ENCODE peak calls at places on chromosomes 16 and 17, in eight cellular contexts. One of them, this sample, is unnamed.

GRCh38 chr17:21687136-21687953 is 5.0 kb upstream of the KCNJ18 start:
- DNase-seq in A673: no peak
- DNase-seq in CD4-positive, alpha-beta T cell: no peak
- DNase-seq in astrocyte: no peak
- DNase-seq in pancreas: no peak
- DNase-seq in GM20000: no peak
- DNase-seq in AG09309: no peak
- DNase-seq in AG09319: no peak
- DNase-seq in this sample: no peak

GRCh38 chr16:2486645-2487516 is 12.0 kb downstream of the TBC1D24 start:
- DNase-seq in CD4-positive, alpha-beta T cell: peak; percentile 75
- DNase-seq in astrocyte: no peak
- DNase-seq in pancreas: peak; percentile 56
- DNase-seq in A673: no peak
- DNase-seq in AG09319: no peak
- DNase-seq in AG09309: no peak
- DNase-seq in GM20000: peak; percentile 85
- DNase-seq in this sample: no peak

GRCh38 chr16:88356727-88357199 is 26.0 kb upstream of the ZNF469 start:
- DNase-seq in AG09309: no peak
- DNase-seq in A673: no peak
- DNase-seq in astrocyte: no peak
- DNase-seq in pancreas: no peak
- DNase-seq in AG09319: no peak
- DNase-seq in GM20000: no peak
- DNase-seq in CD4-positive, alpha-beta T cell: no peak
- DNase-seq in this sample: no peak

GRCh38 chr17:48047113-48047740 is 932 bp upstream of the NFE2L1 start:
- DNase-seq in CD4-positive, alpha-beta T cell: no peak
- DNase-seq in pancreas: no peak
- DNase-seq in A673: no peak
- DNase-seq in GM20000: no peak
- DNase-seq in astrocyte: no peak
- DNase-seq in AG09309: no peak
- DNase-seq in AG09319: no peak
- DNase-seq in this sample: no peak

GRCh38 chr17:39937462-39937861 is 9.9 kb downstream of the LRRC3C start:
- DNase-seq in AG09309: no peak
- DNase-seq in astrocyte: no peak
- DNase-seq in pancreas: no peak
- DNase-seq in GM20000: no peak
- DNase-seq in CD4-positive, alpha-beta T cell: no peak
- DNase-seq in A673: no peak
- DNase-seq in AG09319: no peak
- DNase-seq in this sample: no peak

GRCh38 chr17:51833045-51833444 is 325.5 kb downstream of the CA10 start:
- DNase-seq in GM20000: no peak
- DNase-seq in AG09319: no peak
- DNase-seq in pancreas: no peak
- DNase-seq in astrocyte: no peak
- DNase-seq in A673: no peak
- DNase-seq in CD4-positive, alpha-beta T cell: no peak
- DNase-seq in AG09309: no peak
- DNase-seq in this sample: no peak

GRCh38 chr17:37710344-37710886 is 34.4 kb downstream of the HNF1B start:
- DNase-seq in CD4-positive, alpha-beta T cell: no peak
- DNase-seq in GM20000: no peak
- DNase-seq in A673: peak; percentile 48
- DNase-seq in astrocyte: peak; percentile 64
- DNase-seq in pancreas: peak; percentile 100
- DNase-seq in AG09319: no peak
- DNase-seq in AG09309: no peak
- DNase-seq in this sample: no peak

GRCh38 chr17:73838815-73839214 is 194.6 kb upstream of the SDK2 start:
- DNase-seq in AG09319: no peak
- DNase-seq in A673: no peak
- DNase-seq in astrocyte: no peak
- DNase-seq in GM20000: no peak
- DNase-seq in pancreas: no peak
- DNase-seq in AG09309: no peak
- DNase-seq in CD4-positive, alpha-beta T cell: no peak
- DNase-seq in this sample: no peak

GRCh38 chr17:42642377-42642776 is 16.7 kb upstream of the TUBG2 start:
- DNase-seq in GM20000: no peak
- DNase-seq in pancreas: no peak
- DNase-seq in AG09309: no peak
- DNase-seq in A673: no peak
- DNase-seq in CD4-positive, alpha-beta T cell: no peak
- DNase-seq in astrocyte: no peak
- DNase-seq in AG09319: no peak
- DNase-seq in this sample: no peak

GRCh38 chr17:58329808-58330543 is 1.4 kb upstream of the TSPOAP1 start:
- DNase-seq in pancreas: no peak
- DNase-seq in AG09309: no peak
- DNase-seq in CD4-positive, alpha-beta T cell: no peak
- DNase-seq in astrocyte: no peak
- DNase-seq in A673: no peak
- DNase-seq in AG09319: no peak
- DNase-seq in GM20000: no peak
- DNase-seq in this sample: peak; percentile 93

GRCh38 chr17:48505788-48506187 is 25.0 kb downstream of the HOXB1 start:
- DNase-seq in A673: peak; percentile 55
- DNase-seq in astrocyte: peak; percentile 91
- DNase-seq in GM20000: peak; percentile 67
- DNase-seq in pancreas: no peak
- DNase-seq in CD4-positive, alpha-beta T cell: peak; percentile 32
- DNase-seq in AG09319: no peak
- DNase-seq in AG09309: peak; percentile 55
- DNase-seq in this sample: peak; percentile 77

GRCh38 chr17:76586741-76587487 is 1.3 kb upstream of the ST6GALNAC2 start:
- DNase-seq in A673: no peak
- DNase-seq in pancreas: no peak
- DNase-seq in CD4-positive, alpha-beta T cell: no peak
- DNase-seq in GM20000: no peak
- DNase-seq in AG09319: no peak
- DNase-seq in AG09309: no peak
- DNase-seq in astrocyte: no peak
- DNase-seq in this sample: no peak

GRCh38 chr17:77233635-77234334 is 93.0 kb downstream of the SEC14L1 start:
- DNase-seq in CD4-positive, alpha-beta T cell: no peak
- DNase-seq in pancreas: no peak
- DNase-seq in astrocyte: peak; percentile 88
- DNase-seq in AG09309: no peak
- DNase-seq in A673: peak; percentile 37
- DNase-seq in AG09319: no peak
- DNase-seq in GM20000: peak; percentile 77
- DNase-seq in this sample: peak; percentile 81

GRCh38 chr16:87828071-87828971 is 41.0 kb downstream of the SLC7A5 start:
- DNase-seq in AG09319: no peak
- DNase-seq in astrocyte: no peak
- DNase-seq in pancreas: peak; percentile 75
- DNase-seq in A673: no peak
- DNase-seq in GM20000: no peak
- DNase-seq in CD4-positive, alpha-beta T cell: no peak
- DNase-seq in AG09309: no peak
- DNase-seq in this sample: no peak

GRCh38 chr17:39979865-39980401 is 674 bp upstream of the PSMD3 start:
- DNase-seq in GM20000: peak; percentile 22
- DNase-seq in A673: peak; percentile 51
- DNase-seq in CD4-positive, alpha-beta T cell: no peak
- DNase-seq in pancreas: no peak
- DNase-seq in AG09309: no peak
- DNase-seq in AG09319: no peak
- DNase-seq in astrocyte: peak; percentile 43
- DNase-seq in this sample: no peak

GRCh38 chr17:79981661-79982101 is 54.0 kb downstream of the TBC1D16 start:
- DNase-seq in CD4-positive, alpha-beta T cell: no peak
- DNase-seq in pancreas: no peak
- DNase-seq in GM20000: no peak
- DNase-seq in AG09309: no peak
- DNase-seq in A673: no peak
- DNase-seq in AG09319: no peak
- DNase-seq in astrocyte: no peak
- DNase-seq in this sample: no peak

GRCh38 chr17:55585629-55586028 is 74.4 kb upstream of the SMIM36 start:
- DNase-seq in GM20000: no peak
- DNase-seq in astrocyte: no peak
- DNase-seq in AG09309: no peak
- DNase-seq in CD4-positive, alpha-beta T cell: no peak
- DNase-seq in pancreas: no peak
- DNase-seq in AG09319: no peak
- DNase-seq in A673: no peak
- DNase-seq in this sample: no peak

GRCh38 chr17:35243459-35244204 is 760 bp downstream of the SLFN5 start:
- DNase-seq in A673: peak; percentile 44
- DNase-seq in pancreas: peak; percentile 13
- DNase-seq in GM20000: peak; percentile 48
- DNase-seq in AG09309: peak; percentile 51
- DNase-seq in AG09319: no peak
- DNase-seq in astrocyte: peak; percentile 67
- DNase-seq in CD4-positive, alpha-beta T cell: peak; percentile 38
- DNase-seq in this sample: no peak

GRCh38 chr16:67177743-67178699 is 5.7 kb downstream of the MATCAP1 start:
- DNase-seq in AG09309: no peak
- DNase-seq in AG09319: no peak
- DNase-seq in astrocyte: no peak
- DNase-seq in A673: peak; percentile 68
- DNase-seq in GM20000: peak; percentile 71
- DNase-seq in CD4-positive, alpha-beta T cell: peak; percentile 46
- DNase-seq in pancreas: peak; percentile 92
- DNase-seq in this sample: no peak

GRCh38 chr16:15949210-15950166 is at the start of gene ABCC1:
- DNase-seq in A673: peak; percentile 53
- DNase-seq in AG09319: no peak
- DNase-seq in AG09309: no peak
- DNase-seq in CD4-positive, alpha-beta T cell: peak; percentile 39
- DNase-seq in pancreas: peak; percentile 30
- DNase-seq in astrocyte: no peak
- DNase-seq in GM20000: peak; percentile 95
- DNase-seq in this sample: no peak

DNA sequence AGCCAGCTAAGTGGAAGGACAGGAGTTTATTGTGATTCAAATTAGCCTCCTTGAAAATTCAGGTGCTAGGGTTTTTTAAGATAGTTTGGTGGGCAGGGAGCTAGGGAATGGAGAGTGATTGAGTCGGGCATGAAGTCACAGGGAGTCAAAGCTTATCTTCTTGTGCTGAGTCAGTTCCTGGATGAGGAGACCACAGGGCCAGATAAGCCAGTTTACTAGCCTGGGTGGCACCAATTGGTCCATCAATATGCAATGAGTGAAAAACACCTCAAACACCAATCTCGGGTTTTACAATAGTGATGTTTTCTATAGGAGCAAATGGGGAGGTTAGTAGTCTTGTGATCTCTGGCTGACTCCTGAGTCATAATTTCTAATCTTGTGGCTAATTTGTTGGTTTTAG is 165.1 kb downstream of the ABCC12 start:
- DNase-seq in CD4-positive, alpha-beta T cell: no peak
- DNase-seq in pancreas: no peak
- DNase-seq in AG09309: no peak
- DNase-seq in AG09319: no peak
- DNase-seq in GM20000: no peak
- DNase-seq in A673: no peak
- DNase-seq in astrocyte: no peak
- DNase-seq in this sample: no peak
- TF ChIP-seq CTCF in CD4-positive, alpha-beta T cell: no peak
- TF ChIP-seq CTCF in pancreas: no peak
- TF ChIP-seq CTCF in AG09309: no peak
- TF ChIP-seq CTCF in AG09319: no peak
- TF ChIP-seq CTCF in GM20000: no peak
- TF ChIP-seq CTCF in A673: no peak
- TF ChIP-seq CTCF in astrocyte: no peak
- TF ChIP-seq CTCF in this sample: no peak

DNA sequence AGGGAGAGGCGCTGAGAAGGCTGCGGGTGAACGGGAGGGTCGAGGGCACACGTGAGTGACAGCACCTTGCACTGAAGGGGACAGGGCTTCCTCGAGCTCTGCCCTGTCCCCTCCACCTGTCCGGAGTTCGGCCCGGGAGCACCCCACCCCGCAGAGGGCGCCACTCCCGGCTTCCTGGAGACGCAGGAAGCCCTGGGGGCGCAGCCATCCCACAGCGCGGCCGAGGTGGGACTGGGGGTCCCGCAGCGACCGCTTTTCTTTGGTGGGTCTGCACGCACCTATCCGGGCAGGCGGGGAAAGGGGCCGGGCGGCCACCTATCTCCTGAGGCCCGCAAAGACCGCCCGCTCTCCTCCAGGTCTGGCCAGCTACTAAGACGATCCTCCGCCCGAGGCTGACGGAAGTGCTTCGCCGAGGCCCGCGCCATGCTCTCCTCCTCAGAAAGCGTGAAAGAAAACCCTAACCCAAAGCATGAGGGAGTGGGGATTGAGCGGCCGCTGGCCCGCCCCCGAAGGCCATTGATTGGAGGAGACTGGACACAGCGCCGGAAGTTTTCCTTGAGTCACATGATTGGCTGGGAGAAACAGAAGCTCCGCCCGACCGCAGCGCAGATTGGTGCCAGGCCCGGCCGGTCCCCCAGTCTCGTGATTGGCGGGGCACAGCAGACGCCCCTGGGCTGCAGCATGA is 34.4 kb downstream of the DDX19A start:
- DNase-seq in A673: peak; percentile 99
- DNase-seq in CD4-positive, alpha-beta T cell: peak; percentile 91
- DNase-seq in AG09319: peak; percentile 89
- DNase-seq in astrocyte: peak; percentile 93
- DNase-seq in AG09309: peak; percentile 88
- DNase-seq in GM20000: peak; percentile 93
- DNase-seq in pancreas: peak; percentile 94
- DNase-seq in this sample: peak; percentile 93
- TF ChIP-seq CTCF in A673: peak; percentile 30
- TF ChIP-seq CTCF in CD4-positive, alpha-beta T cell: peak; percentile 38
- TF ChIP-seq CTCF in AG09319: peak; percentile 33
- TF ChIP-seq CTCF in astrocyte: no peak
- TF ChIP-seq CTCF in AG09309: peak; percentile 43
- TF ChIP-seq CTCF in GM20000: no peak
- TF ChIP-seq CTCF in pancreas: no peak
- TF ChIP-seq CTCF in this sample: peak; percentile 32

DNA sequence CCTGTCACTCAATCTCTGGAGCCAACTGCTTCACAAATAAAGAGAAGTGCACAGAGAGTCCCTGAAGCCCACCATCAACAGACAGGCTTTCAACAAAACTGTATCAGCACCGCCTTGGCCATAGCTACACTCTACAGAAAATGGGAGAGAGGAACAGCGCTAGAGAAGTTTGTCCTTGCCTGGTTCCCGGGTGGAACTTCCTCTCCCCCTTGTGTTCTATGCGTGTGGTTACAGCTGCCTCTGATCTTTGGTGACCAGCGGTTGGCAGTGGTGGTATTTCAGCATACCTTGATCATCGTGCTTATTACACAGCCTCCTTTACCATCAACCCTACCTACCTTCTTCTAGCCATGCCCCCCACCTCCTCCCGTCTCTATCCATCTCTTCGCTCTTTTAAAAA is 91.4 kb upstream of the CCL2 start:
- DNase-seq in A673: peak; percentile 1
- DNase-seq in GM20000: no peak
- DNase-seq in pancreas: no peak
- DNase-seq in astrocyte: peak; percentile 5
- DNase-seq in AG09309: no peak
- DNase-seq in AG09319: no peak
- DNase-seq in CD4-positive, alpha-beta T cell: no peak
- DNase-seq in this sample: no peak
- TF ChIP-seq CTCF in A673: peak; percentile 16
- TF ChIP-seq CTCF in GM20000: no peak
- TF ChIP-seq CTCF in pancreas: peak; percentile 10
- TF ChIP-seq CTCF in astrocyte: peak; percentile 36
- TF ChIP-seq CTCF in AG09309: peak; percentile 30
- TF ChIP-seq CTCF in AG09319: peak; percentile 52
- TF ChIP-seq CTCF in CD4-positive, alpha-beta T cell: no peak
- TF ChIP-seq CTCF in this sample: peak; percentile 41

GRCh38 chr17:64282753-64283080 is 19.7 kb upstream of the TEX2 start:
- DNase-seq in CD4-positive, alpha-beta T cell: no peak
- DNase-seq in pancreas: no peak
- DNase-seq in GM20000: no peak
- DNase-seq in AG09319: no peak
- DNase-seq in astrocyte: no peak
- DNase-seq in AG09309: no peak
- DNase-seq in A673: peak; percentile 17
- DNase-seq in this sample: no peak
- TF ChIP-seq CTCF in CD4-positive, alpha-beta T cell: no peak
- TF ChIP-seq CTCF in pancreas: no peak
- TF ChIP-seq CTCF in GM20000: no peak
- TF ChIP-seq CTCF in AG09319: no peak
- TF ChIP-seq CTCF in astrocyte: no peak
- TF ChIP-seq CTCF in AG09309: no peak
- TF ChIP-seq CTCF in A673: no peak
- TF ChIP-seq CTCF in this sample: no peak